ENCODE peak calls at places on chromosome 18, in nine cellular contexts. J, M, W, S, Y, T, N, H and X are unnamed samples. For H3K4me1, the result is how much of the 10 kb centered on the place peaks cover.

GRCh38 chr18:11909597-11910026 is 1.5 kb upstream of the MPPE1 start:
- DNase-seq in J (peak), M (no peak), W (no peak), S (no peak), Y (no peak), T (no peak), N (no peak), H (no peak), X (no peak)

GRCh38 chr18:11994708-11995444 is 13.6 kb downstream of the IMPA2 start:
- DNase-seq in J (peak), M (peak), W (no peak), S (no peak), Y (no peak), T (no peak), N (peak), H (peak), X (no peak)

GRCh38 chr18:67516432-67517223 is at the start of gene DSEL:
- DNase-seq in J (peak), M (peak), W (peak), S (peak), Y (peak), T (peak), N (peak), H (peak), X (peak)

GRCh38 chr18:55252946-55253345 is 293.7 kb upstream of the CCDC68 start:
- DNase-seq in J (no peak), M (no peak), W (no peak), S (no peak), Y (no peak), T (no peak), N (no peak), H (no peak), X (no peak)

GRCh38 chr18:11999431-11999830 is 18.1 kb downstream of the IMPA2 start:
- DNase-seq in J (no peak), M (no peak), W (no peak), S (no peak), Y (no peak), T (no peak), N (no peak), H (peak), X (no peak)

GRCh38 chr18:29041976-29042375 is 865.0 kb upstream of the CDH2 start:
- DNase-seq in J (no peak), M (no peak), W (no peak), S (no peak), Y (no peak), T (no peak), N (no peak), H (no peak), X (no peak)

GRCh38 chr18:36756262-36756661 is 72.5 kb downstream of the TPGS2 start:
- DNase-seq in J (no peak), M (no peak), W (no peak), S (no peak), Y (no peak), T (no peak), N (no peak), H (no peak), X (no peak)

GRCh38 chr18:27136208-27136535 is 48.9 kb downstream of the CHST9 start:
- DNase-seq in J (no peak), M (peak), W (no peak), S (no peak), Y (no peak), T (no peak), N (no peak), H (no peak), X (no peak)

GRCh38 chr18:57435851-57436192 is 648 bp downstream of the ONECUT2 start:
- DNase-seq in J (no peak), M (no peak), W (no peak), S (no peak), Y (no peak), T (no peak), N (no peak), H (no peak), X (no peak)

GRCh38 chr18:26575865-26576217 is 27.5 kb upstream of the KCTD1 start:
- DNase-seq in J (no peak), M (no peak), W (no peak), S (no peak), Y (no peak), T (no peak), N (no peak), H (no peak), X (no peak)

GRCh38 chr18:26406854-26407517 is 141.4 kb downstream of the KCTD1 start:
- DNase-seq in J (no peak), M (no peak), W (no peak), S (no peak), Y (no peak), T (no peak), N (no peak), H (no peak), X (no peak)

GRCh38 chr18:2302628-2303516 is 268.4 kb downstream of the METTL4 start:
- DNase-seq in J (no peak), M (no peak), W (no peak), S (no peak), Y (no peak), T (no peak), N (no peak), H (no peak), X (no peak)

GRCh38 chr18:34222396-34223163 is 2.1 kb downstream of the NOL4 start:
- DNase-seq in J (peak), M (peak), W (no peak), S (no peak), Y (no peak), T (no peak), N (peak), H (no peak), X (no peak)

GRCh38 chr18:29154196-29154757 is 977.3 kb upstream of the CDH2 start:
- DNase-seq in J (no peak), M (no peak), W (no peak), S (no peak), Y (no peak), T (no peak), N (no peak), H (no peak), X (no peak)

GRCh38 chr18:55737781-55738468 is 149.9 kb upstream of the TCF4 start:
- DNase-seq in J (no peak), M (no peak), W (no peak), S (no peak), Y (no peak), T (no peak), N (no peak), H (no peak), X (no peak)

GRCh38 chr18:13568443-13569392 is 157.6 kb downstream of the FAM210A start:
- DNase-seq in J (no peak), M (no peak), W (no peak), S (no peak), Y (no peak), T (no peak), N (no peak), H (no peak), X (no peak)

GRCh38 chr18:13570216-13570615 is 156.1 kb downstream of the FAM210A start:
- DNase-seq in J (no peak), M (peak), W (no peak), S (no peak), Y (no peak), T (no peak), N (no peak), H (no peak), X (no peak)

GRCh38 chr18:13565228-13565627 is 161.1 kb downstream of the FAM210A start:
- DNase-seq in J (no peak), M (no peak), W (no peak), S (no peak), Y (no peak), T (no peak), N (no peak), H (no peak), X (no peak)

GRCh38 chr18:13564579-13564978 is 161.8 kb downstream of the FAM210A start:
- DNase-seq in J (no peak), M (no peak), W (no peak), S (no peak), Y (no peak), T (no peak), N (no peak), H (no peak), X (no peak)

DNA sequence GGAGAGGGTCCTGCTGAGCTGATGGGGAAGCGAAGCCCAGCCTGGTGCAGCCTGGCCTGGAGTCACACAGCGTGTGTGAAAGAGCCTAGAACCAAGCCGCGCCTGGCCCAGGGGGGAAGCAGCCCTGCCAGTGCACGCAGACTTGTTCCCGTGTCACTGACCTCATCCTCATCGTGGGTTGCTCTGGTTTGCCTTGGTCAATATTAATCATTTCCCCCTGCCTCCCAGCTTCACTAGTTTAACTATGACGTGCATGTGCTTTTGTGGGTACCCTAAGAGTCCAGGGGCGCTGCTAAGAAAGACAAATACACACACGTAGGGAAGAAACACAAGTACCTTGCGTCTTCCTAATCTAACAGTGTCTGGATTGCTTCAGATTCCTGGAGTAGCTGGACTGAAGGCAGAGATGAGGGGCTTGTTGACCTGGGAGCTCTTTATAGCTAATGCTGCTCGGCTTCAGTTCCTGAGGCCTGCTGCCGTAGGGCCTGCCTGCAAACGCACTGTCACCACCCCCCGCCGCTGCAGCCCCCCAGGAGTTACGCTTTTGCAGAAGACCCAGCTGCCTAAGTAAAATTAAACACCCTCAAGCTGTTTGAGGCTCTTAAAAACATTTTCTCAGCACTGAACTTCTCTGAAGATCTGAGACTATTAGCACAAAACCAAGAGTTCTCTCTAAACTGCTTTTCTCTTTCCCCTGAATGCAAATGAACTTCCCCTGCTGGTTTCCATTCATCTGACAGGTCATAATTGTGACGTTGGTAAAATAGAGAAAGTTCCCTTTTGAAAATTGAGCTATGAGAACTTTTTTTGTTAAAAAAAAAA is 159.2 kb downstream of the FAM210A start:
- DNase-seq in J (no peak), M (no peak), W (no peak), S (no peak), Y (no peak), T (peak), N (no peak), H (no peak), X (no peak)
- H3K4me3 ChIP-seq in J (no peak), M (no peak), W (no peak), S (no peak), Y (no peak), T (no peak), N (no peak), H (no peak), X (no peak)

GRCh38 chr18:79951545-79952456 is at the start of gene SLC66A2:
- DNase-seq in J (peak), M (peak), W (peak), S (peak), Y (peak), T (peak), N (peak), H (peak), X (peak)
- H3K4me1 ChIP-seq in J (under half), M (under half), W (under half), S (under half), Y (under half), T (under half), N (under half), H (under half), X (under half)

GRCh38 chr18:13219576-13219975 is 1.0 kb downstream of the LDLRAD4 start:
- DNase-seq in J (no peak), M (no peak), W (no peak), S (no peak), Y (no peak), T (no peak), N (no peak), H (no peak), X (no peak)
- H3K4me3 ChIP-seq in J (peak), M (peak), W (peak), S (peak), Y (no peak), T (no peak), N (no peak), H (peak), X (no peak)

GRCh38 chr18:79260510-79260909 is 135.2 kb upstream of the NFATC1 start:
- DNase-seq in J (no peak), M (no peak), W (no peak), S (no peak), Y (no peak), T (no peak), N (no peak), H (no peak), X (no peak)

GRCh38 chr18:79259218-79259617 is 136.5 kb upstream of the NFATC1 start:
- DNase-seq in J (no peak), M (no peak), W (no peak), S (no peak), Y (no peak), T (no peak), N (no peak), H (no peak), X (no peak)

GRCh38 chr18:79257480-79257879 is 138.2 kb upstream of the NFATC1 start:
- DNase-seq in J (no peak), M (no peak), W (no peak), S (no peak), Y (no peak), T (no peak), N (no peak), H (no peak), X (no peak)

GRCh38 chr18:79258447-79258846 is 137.3 kb upstream of the NFATC1 start:
- DNase-seq in J (no peak), M (no peak), W (no peak), S (no peak), Y (no peak), T (no peak), N (no peak), H (no peak), X (no peak)

DNA sequence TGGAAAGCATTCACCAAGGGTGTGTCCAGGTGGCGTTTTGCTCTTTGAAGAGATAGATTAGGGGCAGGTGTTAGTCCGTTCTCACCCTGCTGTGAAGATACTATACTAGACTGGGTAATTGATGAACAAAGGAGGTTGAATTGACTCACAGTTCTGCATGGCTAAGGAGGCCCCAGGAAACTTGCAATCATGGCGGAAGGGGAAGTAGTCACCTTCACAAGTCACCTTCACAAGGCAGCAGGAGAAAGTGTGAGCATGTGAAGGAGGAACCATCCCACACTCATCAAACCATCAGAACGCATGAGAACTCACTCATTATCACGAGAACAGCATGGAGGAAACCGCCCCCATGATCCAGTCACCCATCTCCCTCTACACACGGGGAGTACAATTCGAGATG is 135.7 kb upstream of the NFATC1 start:
- DNase-seq in J (no peak), M (no peak), W (no peak), S (no peak), Y (no peak), T (no peak), N (no peak), H (no peak), X (no peak)
- H3K4me1 ChIP-seq in J (under half), M (under half), W (under half), S (under half), Y (under half), T (under half), N (under half), H (under half), X (under half)

DNA sequence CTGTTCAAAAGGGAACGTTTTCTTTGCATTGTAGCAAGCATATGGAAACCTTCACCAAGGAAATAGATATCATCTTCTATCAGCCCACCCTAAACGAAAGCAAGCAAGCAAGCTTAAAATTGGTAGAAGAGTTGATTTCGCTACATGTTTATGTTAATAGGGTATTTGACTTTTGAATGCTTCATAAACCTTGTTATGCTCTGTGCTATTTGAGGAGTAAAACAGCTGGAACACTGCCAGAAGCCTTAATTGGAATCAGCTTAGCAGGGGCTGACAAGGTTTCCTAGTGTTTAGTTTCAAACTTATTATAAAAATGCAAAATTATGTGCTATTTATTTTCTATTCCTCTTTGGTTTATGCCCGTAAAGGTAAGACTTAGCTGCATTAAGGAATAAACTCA is 70.6 kb upstream of the LINC00305 start:
- DNase-seq in J (no peak), M (no peak), W (no peak), S (no peak), Y (no peak), T (no peak), N (no peak), H (no peak), X (peak)
- H3K4me3 ChIP-seq in J (no peak), M (no peak), W (no peak), S (no peak), Y (no peak), T (no peak), N (no peak), H (no peak), X (no peak)